ENCODE peak calls at places on chromosomes 12 and 14, in five cellular contexts. N is stomach, O is foreskin fibroblast, B is T-cell, I is A549. F is an unnamed sample.

GRCh38 chr14:32757568-32757967 is 181.1 kb upstream of the NPAS3 start:
- DNase-seq in O (no peak), I (no peak), N (no peak), B (no peak), F (no peak)

GRCh38 chr14:101191882-101192660 is 288.5 kb upstream of the RTL1 start:
- DNase-seq in I (no peak), N (peak; percentile 15), B (no peak), O (no peak), F (no peak)

GRCh38 chr14:50061664-50062437 is 54.5 kb downstream of the VCPKMT start:
- DNase-seq in N (peak; percentile 61), I (no peak), O (peak; percentile 46), B (peak; percentile 81), F (peak; percentile 64)

GRCh38 chr14:68510201-68510600 is 282.7 kb downstream of the ZFP36L1 start:
- DNase-seq in B (no peak), N (no peak), O (peak; percentile 93), I (no peak), F (no peak)

GRCh38 chr12:72792889-72793288 is 520.7 kb downstream of the TRHDE start:
- DNase-seq in I (no peak), N (no peak), B (no peak), O (no peak), F (no peak)

GRCh38 chr12:1481919-1482318 is 112.5 kb downstream of the FBXL14 start:
- DNase-seq in B (no peak), N (no peak), I (no peak), O (no peak), F (no peak)

GRCh38 chr12:88578821-88579518 is 1.3 kb downstream of the KITLG start:
- DNase-seq in N (no peak), I (peak; percentile 81), B (no peak), O (peak; percentile 25), F (no peak)

GRCh38 chr14:53368714-53369191 is 215.6 kb upstream of the DDHD1 start:
- DNase-seq in B (no peak), N (no peak), I (peak; percentile 5), O (peak; percentile 83), F (peak; percentile 25)

GRCh38 chr12:50265770-50266524 is 17.4 kb downstream of the LIMA1 start:
- DNase-seq in B (no peak), O (no peak), N (no peak), I (no peak), F (no peak)

GRCh38 chr12:82688035-82688501 is 1.4 kb downstream of the TMTC2 start:
- DNase-seq in I (peak; percentile 14), B (no peak), O (peak; percentile 7), N (no peak), F (no peak)

GRCh38 chr12:120061815-120062214 is 54.7 kb downstream of the RAB35 start:
- DNase-seq in B (no peak), O (no peak), N (no peak), I (no peak), F (no peak)

GRCh38 chr12:74317078-74317581 is 220.5 kb upstream of the ATXN7L3B start:
- DNase-seq in N (no peak), I (peak; percentile 15), O (no peak), B (no peak), F (peak; percentile 6)

GRCh38 chr14:22448905-22449611 is 140.0 kb downstream of the DAD1 start:
- DNase-seq in N (no peak), B (no peak), O (peak; percentile 5), I (no peak), F (no peak)

GRCh38 chr14:75267141-75267601 is 11.5 kb upstream of the FOS start:
- DNase-seq in O (peak; percentile 22), B (no peak), N (no peak), I (no peak), F (no peak)

GRCh38 chr12:69648476-69648875 is 37.8 kb upstream of the LRRC10 start:
- DNase-seq in I (no peak), B (no peak), O (peak; percentile 75), N (no peak), F (no peak)

GRCh38 chr12:29625359-29625953 is 128.0 kb upstream of the OVCH1 start:
- DNase-seq in O (no peak), I (no peak), B (no peak), N (no peak), F (no peak)

GRCh38 chr12:84786622-84787021 is 126.0 kb downstream of the SLC6A15 start:
- DNase-seq in I (no peak), B (no peak), N (no peak), O (no peak), F (no peak)

GRCh38 chr14:25017562-25017961 is 32.4 kb downstream of the STXBP6 start:
- DNase-seq in O (no peak), I (no peak), B (no peak), N (no peak), F (no peak)

GRCh38 chr12:47757840-47758583 is 668 bp downstream of the RAPGEF3 start:
- DNase-seq in O (no peak), N (peak; percentile 52), B (no peak), I (no peak), F (peak; percentile 59)

GRCh38 chr12:116551952-116552749 is 7.0 kb upstream of the MAP1LC3B2 start:
- DNase-seq in O (peak; percentile 53), N (no peak), B (peak; percentile 12), I (no peak), F (peak; percentile 63)

GRCh38 chr12:3751151-3752095 is 1.5 kb downstream of the CRACR2A start:
- DNase-seq in N (no peak), I (no peak), O (no peak), B (no peak), F (no peak)

GRCh38 chr12:77115471-77115870 is 50.1 kb upstream of the E2F7 start:
- DNase-seq in N (no peak), I (no peak), O (no peak), B (no peak), F (no peak)

GRCh38 chr12:38601970-38602369 is 285.4 kb downstream of the ALG10B start:
- DNase-seq in O (no peak), B (no peak), I (no peak), N (no peak), F (no peak)

GRCh38 chr14:56333361-56334279 is 215.4 kb downstream of the PELI2 start:
- DNase-seq in B (no peak), I (peak; percentile 30), O (peak; percentile 80), N (no peak), F (peak; percentile 74)

GRCh38 chr12:104620761-104621531 is 164.2 kb downstream of the CHST11 start:
- DNase-seq in N (no peak), B (no peak), O (no peak), I (no peak), F (peak; percentile 25)

GRCh38 chr12:117875652-117876491 is 92.9 kb downstream of the KSR2 start:
- DNase-seq in B (peak; percentile 29), O (no peak), N (no peak), I (no peak), F (no peak)

GRCh38 chr14:49677643-49678042 is 10.4 kb downstream of the POLE2 start:
- DNase-seq in N (no peak), B (no peak), I (peak; percentile 33), O (no peak), F (no peak)

GRCh38 chr12:69290545-69291277 is 51.3 kb downstream of the CPSF6 start:
- DNase-seq in N (peak; percentile 90), B (peak; percentile 83), O (peak; percentile 54), I (peak; percentile 61), F (peak; percentile 77)

GRCh38 chr14:66330916-66331315 is 155.3 kb upstream of the CCDC196 start:
- DNase-seq in I (no peak), O (no peak), B (no peak), N (no peak), F (no peak)

F was measured in dermis microvascular lymphatic vessel endothelial cell.